ENCODE peak calls at places on chromosome 13, in nine cellular contexts. T is mucosa of descending colon, Y is lower lobe of right lung, R is left cardiac atrium, Z is heart left ventricle, N is T-helper 17 cell, F is Right ventricle myocardium inferior, P is sciatic nerve, M is left colon. B is an unnamed sample.

GRCh38 chr13:114042066-114042815 is 68.4 kb upstream of the C13orf46 start:
- ATAC-seq in T (no peak), Y (no peak), R (no peak), Z (no peak), N (no peak), F (no peak), P (no peak), M (no peak), B (no peak)

GRCh38 chr13:46817081-46817480 is 20.1 kb upstream of the ESD start:
- ATAC-seq in T (no peak), Y (no peak), R (peak), Z (no peak), N (no peak), F (no peak), P (no peak), M (no peak), B (no peak)

GRCh38 chr13:49895826-49896225 is 40.3 kb downstream of the SPRYD7 start:
- ATAC-seq in T (no peak), Y (no peak), R (no peak), Z (no peak), N (no peak), F (no peak), P (no peak), M (no peak), B (no peak)

GRCh38 chr13:39959497-39959896 is 304.0 kb downstream of the COG6 start:
- ATAC-seq in T (no peak), Y (no peak), R (peak), Z (peak), N (no peak), F (peak), P (no peak), M (no peak), B (no peak)

GRCh38 chr13:79679334-79679733 is 198.4 kb downstream of the NDFIP2 start:
- ATAC-seq in T (peak), Y (peak), R (peak), Z (peak), N (no peak), F (peak), P (peak), M (peak), B (peak)

GRCh38 chr13:40376296-40376849 is 290.1 kb downstream of the FOXO1 start:
- ATAC-seq in T (peak), Y (no peak), R (no peak), Z (peak), N (no peak), F (no peak), P (no peak), M (no peak), B (peak)

GRCh38 chr13:77981191-77981925 is 62.7 kb upstream of the EDNRB start:
- ATAC-seq in T (no peak), Y (no peak), R (peak), Z (peak), N (no peak), F (no peak), P (no peak), M (no peak), B (peak)

GRCh38 chr13:113813749-113814434 is 50.0 kb downstream of the GAS6 start:
- ATAC-seq in T (no peak), Y (peak), R (no peak), Z (no peak), N (no peak), F (no peak), P (no peak), M (no peak), B (peak)

GRCh38 chr13:100648354-100648753 is 26.2 kb downstream of the TMTC4 start:
- ATAC-seq in T (no peak), Y (no peak), R (no peak), Z (no peak), N (no peak), F (no peak), P (no peak), M (no peak), B (no peak)

GRCh38 chr13:113625965-113626661 is 31.9 kb downstream of the ATP4B start:
- ATAC-seq in T (no peak), Y (no peak), R (no peak), Z (no peak), N (no peak), F (no peak), P (no peak), M (no peak), B (peak)

GRCh38 chr13:95298971-95299627 is 2.2 kb downstream of the ABCC4 start:
- ATAC-seq in T (no peak), Y (no peak), R (peak), Z (no peak), N (no peak), F (no peak), P (no peak), M (no peak), B (no peak)

GRCh38 chr13:24540236-24541126 is 27.9 kb upstream of the PARP4 start:
- ATAC-seq in T (peak), Y (peak), R (peak), Z (peak), N (no peak), F (no peak), P (peak), M (peak), B (peak)

B was measured in SK-N-SH treated with all-trans-retinoic acid at 6 μM for 48 hours.